ENCODE peak calls at places on chromosomes 2 and 18, in eight cellular contexts. D is OCI-LY7, H is mucosa of descending colon, X is fibroblast of lung, V is mesendoderm, M is adrenal gland, J is HepG2, A is pancreas. G is an unnamed sample. For H3K4me1, the result is how much of the 10 kb centered on the place peaks cover.

GRCh38 chr2:241507430-241508239 is 749 bp downstream of the STK25 start:
- DNase-seq in A (peak), X (peak), D (peak), H (no peak), M (peak), J (peak), V (peak), G (peak)

GRCh38 chr2:174492963-174493431 is 6.2 kb upstream of the GPR155 start:
- DNase-seq in X (no peak), J (no peak), M (peak), A (no peak), H (peak), D (peak), V (no peak), G (peak)

GRCh38 chr2:73297151-73297559 is 3.8 kb upstream of the EGR4 start:
- DNase-seq in X (no peak), A (no peak), V (no peak), H (no peak), J (no peak), M (no peak), D (no peak), G (no peak)

GRCh38 chr2:136168605-136169210 is 50.8 kb upstream of the CXCR4 start:
- DNase-seq in H (no peak), A (no peak), V (peak), M (no peak), D (no peak), J (no peak), X (no peak), G (no peak)

GRCh38 chr2:186617771-186618170 is 27.9 kb downstream of the ITGAV start:
- DNase-seq in J (no peak), D (no peak), H (no peak), A (no peak), M (no peak), V (no peak), X (no peak), G (no peak)

GRCh38 chr2:106551466-106552130 is 64.4 kb downstream of the CD8B2 start:
- DNase-seq in H (no peak), A (no peak), X (no peak), V (no peak), M (no peak), J (peak), D (no peak), G (peak)

GRCh38 chr2:186274936-186275575 is 211.0 kb upstream of the ZC3H15 start:
- DNase-seq in V (peak), D (no peak), A (no peak), H (no peak), J (peak), M (no peak), X (peak), G (no peak)

GRCh38 chr2:168607992-168608391 is 151.9 kb downstream of the CERS6 start:
- DNase-seq in M (no peak), J (no peak), H (no peak), X (peak), V (no peak), A (no peak), D (no peak), G (no peak)

GRCh38 chr2:218567797-218568189 is 358 bp downstream of the USP37 start:
- DNase-seq in H (no peak), V (no peak), J (no peak), D (no peak), X (no peak), A (no peak), M (no peak), G (no peak)

GRCh38 chr18:40413160-40413559 is 1541.9 kb upstream of the PIK3C3 start:
- DNase-seq in X (no peak), D (no peak), A (no peak), V (peak), H (peak), J (peak), M (no peak), G (no peak)

GRCh38 chr2:143205106-143205764 is 76.0 kb downstream of the ARHGAP15 start:
- DNase-seq in M (no peak), A (no peak), X (peak), V (no peak), J (peak), D (peak), H (no peak), G (peak)

GRCh38 chr2:210541280-210541902 is 15.0 kb upstream of the CPS1 start:
- DNase-seq in M (peak), A (no peak), V (no peak), J (peak), D (no peak), X (no peak), H (no peak), G (peak)

GRCh38 chr2:9844036-9844483 is 786 bp downstream of the TAF1B start:
- DNase-seq in J (no peak), H (peak), A (no peak), M (no peak), X (peak), V (peak), D (peak), G (no peak)

GRCh38 chr2:234329202-234329930 is 167.5 kb downstream of the ARL4C start:
- DNase-seq in M (no peak), V (no peak), A (no peak), X (peak), J (no peak), D (no peak), H (no peak), G (no peak)

GRCh38 chr2:230520061-230520874 is 104.3 kb downstream of the SP100 start:
- DNase-seq in M (no peak), H (no peak), V (no peak), D (no peak), A (no peak), X (no peak), J (no peak), G (no peak)

GRCh38 chr2:111986116-111986900 is 68.8 kb upstream of the TMEM87B start:
- DNase-seq in M (no peak), X (peak), D (no peak), J (peak), V (peak), A (no peak), H (no peak), G (no peak)

GRCh38 chr2:111994042-111994441 is 61.0 kb upstream of the TMEM87B start:
- DNase-seq in J (no peak), V (no peak), A (no peak), D (no peak), M (no peak), H (no peak), X (no peak), G (no peak)

GRCh38 chr2:111995148-111995547 is 59.9 kb upstream of the TMEM87B start:
- DNase-seq in A (no peak), H (peak), J (peak), X (no peak), D (no peak), M (no peak), V (no peak), G (peak)

GRCh38 chr2:111990375-111990774 is 64.7 kb upstream of the TMEM87B start:
- DNase-seq in J (no peak), V (no peak), D (no peak), M (no peak), A (no peak), H (no peak), X (no peak), G (no peak)

DNA sequence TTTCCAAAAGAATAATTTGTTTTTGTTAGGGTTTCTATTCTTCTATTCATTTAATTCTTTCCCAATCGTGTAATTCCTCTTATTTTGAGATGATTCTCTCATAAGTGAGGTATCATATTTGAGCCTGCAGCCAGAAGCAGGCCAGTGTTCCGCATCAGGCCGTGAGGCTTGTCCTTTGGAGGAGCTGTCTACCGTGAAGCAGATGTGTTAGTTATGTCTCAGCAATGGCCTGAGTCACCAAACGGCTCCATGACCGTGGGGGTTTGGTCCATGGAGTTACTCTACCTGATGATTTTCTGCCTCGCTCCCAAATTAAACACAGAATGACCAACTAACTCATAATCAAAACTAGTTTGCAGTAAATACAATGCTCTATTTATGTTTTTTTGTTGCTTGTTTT is 64.2 kb upstream of the TMEM87B start:
- DNase-seq in J (no peak), V (no peak), M (no peak), X (no peak), H (no peak), A (no peak), D (no peak), G (no peak)
- H3K4me1 ChIP-seq in J (half or more), V (under half), M (under half), X (under half), H (under half), A (under half), D (under half), G (under half)

GRCh38 chr2:46679761-46680160 is 200.4 kb downstream of the TMEM247 start:
- DNase-seq in X (peak), M (no peak), V (no peak), A (no peak), J (no peak), D (no peak), H (no peak), G (no peak)
- H3K4me3 ChIP-seq in X (no peak), M (no peak), V (no peak), A (no peak), J (no peak), D (no peak), H (no peak), G (no peak)

GRCh38 chr2:30267576-30267975 is 36.2 kb downstream of the LBH start:
- DNase-seq in H (no peak), J (no peak), X (no peak), A (no peak), M (no peak), V (no peak), D (no peak), G (no peak)
- H3K4me1 ChIP-seq in H (under half), J (under half), X (under half), A (under half), M (under half), V (under half), D (under half), G (under half)

GRCh38 chr2:38741542-38741852 is 9.7 kb downstream of the SRSF7 start:
- DNase-seq in X (no peak), V (no peak), D (no peak), H (no peak), A (no peak), M (no peak), J (no peak), G (no peak)

GRCh38 chr2:38744399-38744780 is 6.8 kb downstream of the SRSF7 start:
- DNase-seq in V (no peak), J (no peak), X (no peak), D (no peak), M (no peak), A (no peak), H (no peak), G (no peak)

GRCh38 chr2:38740851-38741541 is 10.2 kb downstream of the SRSF7 start:
- DNase-seq in V (peak), J (peak), D (peak), M (peak), H (peak), A (no peak), X (peak), G (peak)

GRCh38 chr2:38742797-38743559 is 8.2 kb downstream of the SRSF7 start:
- DNase-seq in H (no peak), V (no peak), J (no peak), D (no peak), A (no peak), M (no peak), X (no peak), G (no peak)

GRCh38 chr2:38743672-38744398 is 7.3 kb downstream of the SRSF7 start:
- DNase-seq in A (no peak), M (no peak), V (no peak), H (no peak), J (no peak), D (no peak), X (no peak), G (no peak)
- H3K4me3 ChIP-seq in A (no peak), M (no peak), V (no peak), H (no peak), J (no peak), D (no peak), X (no peak), G (no peak)

GRCh38 chr2:42133771-42134195 is 35.4 kb upstream of the EML4 start:
- DNase-seq in A (no peak), J (no peak), M (no peak), V (peak), D (no peak), X (peak), H (no peak), G (no peak)

GRCh38 chr2:42132966-42133641 is 36.0 kb upstream of the EML4 start:
- DNase-seq in J (peak), M (peak), H (peak), D (peak), X (peak), V (peak), A (peak), G (peak)

GRCh38 chr2:42129487-42129852 is 39.7 kb upstream of the EML4 start:
- DNase-seq in X (no peak), A (no peak), M (no peak), H (no peak), D (no peak), J (no peak), V (no peak), G (no peak)

GRCh38 chr2:42129947-42130346 is 39.2 kb upstream of the EML4 start:
- DNase-seq in M (no peak), D (no peak), J (no peak), H (no peak), X (no peak), A (no peak), V (no peak), G (no peak)

DNA sequence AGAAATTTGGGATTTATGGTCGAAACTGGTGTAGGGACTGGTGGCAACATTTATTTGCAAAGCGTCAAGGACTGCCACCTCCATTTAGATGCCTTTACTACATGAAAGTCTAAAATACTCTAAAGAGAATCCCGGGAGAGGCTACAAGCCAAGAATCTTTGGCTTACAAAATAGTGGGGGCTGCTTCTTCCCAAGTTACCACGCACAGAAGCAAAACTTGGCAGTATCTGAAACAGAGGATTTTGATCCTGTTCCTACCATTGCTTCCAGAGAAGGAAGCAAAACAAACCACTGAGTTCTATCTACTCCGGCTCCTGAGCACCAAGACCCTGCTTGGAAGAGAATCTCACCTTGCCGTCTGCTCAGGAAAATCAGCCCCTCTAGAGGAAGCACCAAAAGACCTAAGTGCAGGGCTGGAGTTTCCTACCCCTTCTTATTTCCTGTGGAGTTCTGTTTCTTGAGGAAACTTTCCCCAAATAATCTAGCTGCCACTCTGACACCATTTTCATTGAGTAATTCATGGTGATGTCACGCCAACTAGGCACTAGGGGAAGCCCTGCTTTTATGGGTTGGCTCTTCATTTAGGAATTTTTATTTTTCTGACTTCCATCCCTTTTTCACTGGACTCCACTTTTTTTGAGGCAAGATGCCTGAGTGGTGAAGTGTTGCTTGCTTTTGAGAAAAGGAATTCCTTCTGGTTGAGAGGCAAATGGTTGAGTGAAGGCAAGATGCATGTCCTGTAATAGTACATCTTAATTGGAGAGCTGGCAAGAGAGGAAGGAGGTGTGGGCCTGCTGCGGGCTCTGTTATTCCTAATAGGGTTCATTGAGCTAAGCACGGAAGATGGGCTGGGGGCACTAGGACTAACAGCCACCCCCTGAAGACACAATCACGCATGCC is 36.8 kb upstream of the EML4 start:
- DNase-seq in H (no peak), A (no peak), M (no peak), J (no peak), V (no peak), X (peak), D (no peak), G (no peak)
- H3K4me1 ChIP-seq in H (under half), A (under half), M (under half), J (half or more), V (under half), X (under half), D (half or more), G (under half)

GRCh38 chr18:51195086-51195601 is 2.3 kb downstream of the MEX3C start:
- DNase-seq in M (no peak), V (no peak), A (no peak), H (no peak), D (peak), X (no peak), J (no peak), G (peak)

GRCh38 chr18:51196116-51196810 is 1.2 kb downstream of the MEX3C start:
- DNase-seq in J (no peak), A (peak), M (peak), D (peak), X (peak), H (peak), V (no peak), G (peak)

GRCh38 chr18:51195602-51196115 is 1.8 kb downstream of the MEX3C start:
- DNase-seq in D (no peak), A (peak), M (peak), J (peak), H (peak), V (peak), X (peak), G (peak)

GRCh38 chr18:51193621-51194287 is 3.7 kb downstream of the MEX3C start:
- DNase-seq in D (no peak), V (no peak), J (no peak), M (peak), A (no peak), X (peak), H (no peak), G (peak)

DNA sequence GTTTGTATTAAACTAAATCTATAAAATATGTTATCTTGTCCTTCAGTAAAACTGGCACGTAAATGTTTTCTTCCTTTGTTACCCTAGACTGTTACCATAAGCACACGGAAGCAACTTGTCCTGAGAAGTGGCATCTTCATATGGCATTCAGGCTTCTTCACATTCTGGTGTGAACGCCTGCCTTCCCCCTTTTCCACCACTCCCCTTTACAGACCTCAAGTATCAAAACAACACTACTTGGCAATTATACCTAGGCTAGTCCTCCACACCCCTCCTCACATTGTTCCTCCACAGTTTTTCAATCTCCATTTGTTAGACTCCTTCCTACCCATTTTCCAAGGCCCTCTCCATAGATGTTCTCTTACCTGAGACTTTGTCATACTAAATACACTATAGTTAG is 2.9 kb downstream of the MEX3C start:
- DNase-seq in D (no peak), M (no peak), X (peak), H (no peak), V (peak), J (no peak), A (no peak), G (peak)
- H3K4me3 ChIP-seq in D (peak), M (no peak), X (peak), H (no peak), V (peak), J (peak), A (peak), G (no peak)

GRCh38 chr2:238284802-238285515 is 3.5 kb downstream of the PER2 start:
- DNase-seq in A (peak), J (no peak), H (peak), D (no peak), X (no peak), M (no peak), V (no peak), G (peak)

GRCh38 chr2:238281826-238282480 is 6.5 kb downstream of the PER2 start:
- DNase-seq in V (no peak), M (no peak), X (no peak), H (no peak), A (no peak), J (no peak), D (no peak), G (no peak)

GRCh38 chr2:238285653-238286082 is 2.7 kb downstream of the PER2 start:
- DNase-seq in M (peak), V (peak), X (peak), H (peak), A (peak), D (no peak), J (peak), G (peak)

GRCh38 chr2:238280083-238280816 is 8.2 kb downstream of the PER2 start:
- DNase-seq in V (no peak), H (peak), A (no peak), X (no peak), D (no peak), M (no peak), J (no peak), G (peak)

GRCh38 chr2:238282861-238283738 is 5.3 kb downstream of the PER2 start:
- DNase-seq in H (no peak), V (no peak), X (no peak), D (peak), J (no peak), A (no peak), M (no peak), G (no peak)
- H3K4me1 ChIP-seq in H (half or more), V (under half), X (under half), D (under half), J (half or more), A (under half), M (under half), G (under half)

GRCh38 chr2:144595686-144596073 is 75.8 kb upstream of the ZEB2 start:
- DNase-seq in H (no peak), D (peak), J (no peak), M (no peak), X (no peak), V (no peak), A (no peak), G (no peak)

GRCh38 chr2:144595279-144595678 is 75.4 kb upstream of the ZEB2 start:
- DNase-seq in D (no peak), H (no peak), V (peak), J (no peak), M (no peak), X (no peak), A (no peak), G (no peak)

GRCh38 chr2:144597894-144598593 is 78.1 kb upstream of the ZEB2 start:
- DNase-seq in H (no peak), X (no peak), J (no peak), D (no peak), V (no peak), A (no peak), M (no peak), G (no peak)

GRCh38 chr2:144598906-144599305 is 79.0 kb upstream of the ZEB2 start:
- DNase-seq in H (no peak), M (no peak), D (no peak), J (no peak), A (no peak), V (no peak), X (no peak), G (no peak)

DNA sequence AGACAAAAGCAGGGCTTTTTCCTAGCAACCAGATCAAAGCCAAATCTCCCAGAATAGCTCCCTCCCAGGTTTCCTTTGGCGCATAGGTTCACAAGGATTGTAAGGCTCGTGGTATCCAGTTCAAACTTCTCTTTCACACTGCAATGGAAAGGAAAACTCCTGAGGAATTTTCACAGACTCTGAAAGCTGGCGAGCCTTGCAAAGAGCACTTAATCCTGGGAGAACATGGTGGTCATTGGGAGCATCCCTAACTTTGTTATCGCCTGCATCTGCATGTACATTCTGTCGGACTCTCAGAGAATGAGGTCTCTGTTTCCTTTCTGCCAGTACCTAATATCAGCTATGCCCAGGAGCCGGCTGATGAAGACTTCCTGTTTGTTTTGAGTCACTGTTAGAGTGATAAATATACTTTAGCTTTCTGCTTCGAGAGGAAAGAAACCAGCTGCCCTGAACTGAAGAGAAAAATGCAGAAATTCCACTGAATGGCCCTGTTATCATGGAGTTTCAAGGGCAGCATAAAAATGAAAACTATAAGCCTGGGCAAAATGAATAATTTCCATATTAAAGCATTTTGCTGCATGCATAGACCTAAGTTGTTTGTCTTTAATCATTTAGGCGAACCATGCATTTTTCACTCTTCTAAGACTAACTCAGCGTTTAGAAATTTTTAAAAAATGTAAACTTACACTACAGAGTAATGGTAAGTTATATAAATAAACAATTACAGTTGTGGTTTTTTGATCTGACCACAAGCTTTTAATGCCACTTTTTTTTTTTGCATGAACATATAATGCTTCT is 76.4 kb upstream of the ZEB2 start:
- DNase-seq in D (peak), X (peak), H (peak), A (no peak), V (peak), J (peak), M (peak), G (peak)
- H3K4me3 ChIP-seq in D (peak), X (peak), H (no peak), A (no peak), V (no peak), J (no peak), M (no peak), G (no peak)